ENCODE peak calls at places on chromosomes 13 and 19, in six cellular contexts. J is spleen, Z is ovary, D is A549, E is WTC11, N is type B pancreatic cell. F is an unnamed sample.

GRCh38 chr19:19039901-19040300 is 6.5 kb downstream of the ARMC6 start:
- DNase-seq in D (no peak), N (no peak), E (no peak), J (no peak), Z (no peak), F (no peak)

GRCh38 chr19:44874317-44874716 is 16.7 kb upstream of the TOMM40 start:
- DNase-seq in Z (no peak), N (no peak), J (no peak), E (no peak), D (no peak), F (no peak)

GRCh38 chr13:51761638-51762350 is 42.2 kb downstream of the DHRS12 start:
- DNase-seq in N (no peak), E (no peak), J (no peak), Z (no peak), D (no peak), F (no peak)

GRCh38 chr19:8245869-8246835 is 37.0 kb downstream of the CERS4 start:
- DNase-seq in J (no peak), D (no peak), E (no peak), Z (no peak), N (no peak), F (no peak)

GRCh38 chr19:50359432-50359818 is 6.0 kb downstream of the NAPSA start:
- DNase-seq in E (no peak), D (no peak), N (no peak), Z (no peak), J (no peak), F (no peak)

GRCh38 chr13:46383383-46383782 is 3.7 kb downstream of the RUBCNL start:
- DNase-seq in D (no peak), Z (no peak), N (no peak), J (no peak), E (no peak), F (no peak)

GRCh38 chr19:17183271-17183757 is 31.8 kb upstream of the USE1 start:
- DNase-seq in D (no peak), E (no peak), J (peak; percentile 85), N (no peak), Z (no peak), F (no peak)

GRCh38 chr13:89199138-89199537 is 1528.0 kb downstream of the SLITRK5 start:
- DNase-seq in J (no peak), Z (no peak), N (no peak), E (no peak), D (no peak), F (no peak)

GRCh38 chr13:29684441-29684840 is 89.0 kb upstream of the SLC7A1 start:
- DNase-seq in N (no peak), Z (no peak), D (no peak), E (no peak), J (no peak), F (no peak)

GRCh38 chr19:19409235-19410030 is 4.0 kb downstream of the GATAD2A start:
- DNase-seq in E (no peak), D (no peak), N (no peak), Z (no peak), J (peak; percentile 9), F (no peak)

GRCh38 chr13:113066746-113067145 is 38.8 kb upstream of the F7 start:
- DNase-seq in N (no peak), Z (no peak), E (no peak), D (no peak), J (no peak), F (no peak)

GRCh38 chr19:49422407-49423277 is 599 bp downstream of the PTH2 start:
- DNase-seq in E (peak; percentile 85), Z (no peak), N (no peak), J (no peak), D (peak; percentile 89), F (peak; percentile 75)

GRCh38 chr13:102642475-102642874 is 45.7 kb downstream of the TPP2 start:
- DNase-seq in E (no peak), J (no peak), N (no peak), Z (peak; percentile 34), D (no peak), F (no peak)

GRCh38 chr19:15114153-15114540 is 6.9 kb downstream of the SYDE1 start:
- DNase-seq in E (no peak), J (no peak), N (no peak), Z (no peak), D (no peak), F (no peak)

GRCh38 chr19:46372901-46373572 is 26.1 kb downstream of the PPP5C start:
- DNase-seq in J (no peak), E (peak; percentile 54), D (peak; percentile 84), N (peak; percentile 65), Z (peak; percentile 35), F (peak; percentile 43)

DNA sequence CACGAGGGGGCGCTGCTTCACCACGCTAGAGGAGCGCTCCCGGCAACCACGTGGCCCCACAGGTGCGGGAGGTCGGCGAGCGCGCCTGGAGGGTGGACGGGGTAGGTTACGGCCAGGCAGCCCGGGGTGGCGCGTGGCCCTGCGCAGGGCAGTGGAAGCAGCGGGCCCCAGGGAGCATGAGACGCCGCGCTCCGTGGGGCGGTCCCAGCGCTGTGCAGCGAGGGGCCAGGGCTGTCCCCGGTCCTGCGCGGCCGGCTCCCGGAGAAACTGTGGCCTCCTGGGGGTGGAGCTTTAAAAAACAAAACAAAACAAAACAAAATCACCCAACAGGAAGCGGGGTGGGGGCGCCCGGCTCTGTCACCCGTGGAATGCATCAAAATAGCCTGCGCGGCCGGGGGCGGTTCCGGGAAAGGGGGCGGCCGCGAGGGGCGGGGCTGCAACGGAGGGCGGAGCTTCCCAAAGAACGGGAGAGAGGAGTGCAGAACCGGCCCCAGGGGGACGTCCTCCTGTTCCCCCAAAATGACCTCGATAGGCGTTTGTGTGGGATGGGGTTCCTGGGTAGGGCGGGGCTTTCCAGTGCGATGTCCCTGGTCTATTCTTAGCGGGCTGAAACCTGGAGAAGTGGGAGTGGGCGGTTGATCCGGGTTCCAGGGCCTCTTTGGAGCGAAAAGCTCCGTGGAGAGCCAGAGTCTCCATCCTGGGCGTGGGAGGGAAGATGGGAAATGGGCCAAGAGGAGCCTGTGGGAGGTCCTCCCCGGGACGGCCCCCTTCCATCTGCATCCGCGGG is 27.3 kb downstream of the NUMBL start:
- DNase-seq in Z (peak; percentile 97), D (peak; percentile 95), E (peak; percentile 95), N (peak; percentile 93), J (peak; percentile 98), F (peak; percentile 95)
- TF ChIP-seq CTCF in Z (peak; percentile 100), D (peak; percentile 100), E (peak; percentile 97), N (peak; percentile 100), J (peak; percentile 99), F (peak; percentile 98)

GRCh38 chr19:3652422-3652821 is 25.8 kb upstream of the CACTIN start:
- DNase-seq in D (no peak), E (no peak), Z (no peak), N (no peak), J (no peak), F (no peak)

GRCh38 chr19:3653081-3653795 is 26.6 kb upstream of the CACTIN start:
- DNase-seq in E (no peak), N (no peak), J (no peak), Z (no peak), D (no peak), F (no peak)

GRCh38 chr19:3655402-3656072 is 28.9 kb upstream of the CACTIN start:
- DNase-seq in E (no peak), J (no peak), D (no peak), Z (peak; percentile 74), N (no peak), F (no peak)

GRCh38 chr19:3656073-3656746 is 29.6 kb upstream of the CACTIN start:
- DNase-seq in Z (no peak), N (no peak), J (no peak), D (no peak), E (no peak), F (no peak)

DNA sequence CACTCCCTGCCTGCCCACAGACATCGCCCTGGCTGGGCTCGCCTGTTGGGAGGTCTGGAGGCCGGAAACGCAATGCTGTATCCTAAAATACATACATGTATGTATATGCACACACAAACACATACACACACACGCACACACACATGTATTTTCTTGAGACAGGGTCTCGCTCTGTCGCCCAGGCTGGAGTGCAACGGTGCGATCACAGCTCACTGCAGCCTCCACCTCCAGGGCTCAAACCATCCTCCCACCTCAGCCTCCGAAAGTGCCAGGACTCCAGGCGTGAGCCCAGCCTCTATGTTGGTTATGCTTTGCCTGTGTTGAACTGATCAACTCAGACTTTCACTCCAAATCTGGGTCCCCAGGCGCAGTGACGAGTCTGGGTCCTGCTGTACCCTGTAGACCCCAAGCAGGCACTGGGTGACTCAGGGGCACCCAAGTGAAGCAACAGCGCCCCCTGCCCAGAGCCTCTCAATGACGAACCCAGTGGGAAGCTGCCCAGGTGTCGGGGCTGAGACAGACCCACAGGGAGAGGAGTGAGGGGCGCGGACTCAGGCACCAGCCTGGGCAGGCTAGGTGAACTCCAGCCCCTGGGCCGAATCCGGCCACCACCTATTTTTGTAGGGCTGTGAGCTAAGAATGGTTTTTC is 27.4 kb upstream of the CACTIN start:
- DNase-seq in Z (no peak), E (peak; percentile 60), N (no peak), J (no peak), D (no peak), F (peak; percentile 33)
- TF ChIP-seq CTCF in Z (no peak), E (no peak), N (no peak), J (no peak), D (peak; percentile 12), F (peak; percentile 30)

DNA sequence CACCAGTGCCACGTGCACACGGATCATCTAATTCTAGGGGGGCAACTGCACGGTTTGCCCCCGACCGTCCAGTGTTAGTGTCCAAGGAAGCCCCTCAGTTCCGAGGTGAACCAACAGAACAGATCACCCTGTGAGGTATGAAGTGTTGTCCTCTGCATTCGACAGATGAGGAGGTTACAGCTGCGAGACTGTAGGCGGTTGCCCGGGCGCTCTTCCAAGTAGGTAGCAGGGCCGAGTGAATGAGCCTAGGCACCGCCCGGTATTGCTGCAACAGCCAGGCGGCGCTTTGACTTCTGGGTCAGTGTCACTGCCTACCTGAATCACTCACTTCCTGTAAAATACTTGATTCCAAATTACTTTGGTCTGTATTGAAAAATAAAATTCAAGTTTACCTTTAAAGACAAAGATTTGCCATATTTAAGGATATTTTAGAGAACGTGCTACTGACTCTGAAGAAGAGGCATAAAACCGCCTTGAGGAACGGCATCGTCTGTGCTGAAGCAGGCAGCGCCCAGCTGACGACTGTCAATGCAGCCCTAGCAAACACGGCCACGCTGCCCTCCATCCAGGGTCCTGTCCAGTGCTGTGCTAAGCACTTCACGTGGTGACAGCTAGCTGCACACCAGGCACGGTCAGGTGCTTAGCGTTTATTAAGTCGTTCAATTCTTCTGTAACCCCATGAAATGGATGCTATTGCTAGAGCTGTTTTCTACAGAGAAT is 19.3 kb upstream of the RASA3 start:
- DNase-seq in J (no peak), N (no peak), Z (no peak), D (no peak), E (no peak), F (no peak)
- TF ChIP-seq CTCF in J (no peak), N (no peak), Z (no peak), D (no peak), E (no peak), F (no peak)

GRCh38 chr13:44932171-44932849 is 57.0 kb downstream of the NUFIP1 start:
- DNase-seq in E (no peak), N (no peak), J (no peak), Z (no peak), D (no peak), F (no peak)
- TF ChIP-seq CTCF in E (no peak), N (no peak), J (no peak), Z (no peak), D (no peak), F (no peak)

GRCh38 chr13:80251403-80251802 is 89.5 kb downstream of the SPRY2 start:
- DNase-seq in J (no peak), D (peak; percentile 14), E (no peak), Z (no peak), N (no peak), F (no peak)
- TF ChIP-seq CTCF in J (no peak), D (no peak), E (no peak), Z (no peak), N (no peak), F (no peak)